ENCODE peak calls at places on chromosomes 1 and 21, in seven cellular contexts. E is mammary epithelial cell, B is neuronal stem cell, S is neural progenitor cell, V is fibroblast of lung, W is PC-3, J is SK-N-SH. T is an unnamed sample.
A peak's percentile ranks its signal among the peaks of the same experiment; 100 is the strongest.

GRCh38 chr21:21750124-21750825 is 752.1 kb downstream of the NCAM2 start:
- DNase-seq in E (no peak), B (no peak), S (no peak), V (no peak), W (no peak), J (peak; percentile 5), T (no peak)

GRCh38 chr1:116365353-116365780 is 7.7 kb upstream of the ATP1A1 start:
- DNase-seq in E (no peak), B (no peak), S (no peak), V (peak; percentile 31), W (no peak), J (peak; percentile 78), T (no peak)

GRCh38 chr1:154176341-154176740 is 15.6 kb downstream of the TPM3 start:
- DNase-seq in E (peak; percentile 54), B (no peak), S (no peak), V (peak; percentile 79), W (peak; percentile 40), J (no peak), T (no peak)

GRCh38 chr1:179047637-179048002 is 21.9 kb downstream of the FAM20B start:
- DNase-seq in E (no peak), B (no peak), S (no peak), V (no peak), W (no peak), J (peak; percentile 49), T (peak; percentile 24)

GRCh38 chr1:155126494-155127104 is 1.1 kb upstream of the EFNA1 start:
- DNase-seq in E (no peak), B (no peak), S (peak; percentile 63), V (peak; percentile 39), W (no peak), J (peak; percentile 56), T (peak; percentile 55)

GRCh38 chr1:85577421-85578320 is 2.9 kb upstream of the CCN1 start:
- DNase-seq in E (peak; percentile 17), B (no peak), S (peak; percentile 51), V (peak; percentile 81), W (no peak), J (peak; percentile 35), T (no peak)

GRCh38 chr21:33655591-33656221 is 13.4 kb downstream of the ITSN1 start:
- DNase-seq in E (peak; percentile 89), B (no peak), S (no peak), V (peak; percentile 72), W (peak; percentile 98), J (no peak), T (no peak)

GRCh38 chr1:2474933-2475371 is 1.1 kb upstream of the PLCH2 start:
- DNase-seq in E (no peak), B (no peak), S (no peak), V (no peak), W (no peak), J (peak; percentile 96), T (no peak)

GRCh38 chr1:221782970-221783369 is 41.1 kb upstream of the DUSP10 start:
- DNase-seq in E (no peak), B (no peak), S (no peak), V (no peak), W (no peak), J (no peak), T (no peak)

GRCh38 chr1:2445823-2446215 is 30.3 kb upstream of the PLCH2 start:
- DNase-seq in E (no peak), B (no peak), S (no peak), V (no peak), W (no peak), J (no peak), T (no peak)

DNA sequence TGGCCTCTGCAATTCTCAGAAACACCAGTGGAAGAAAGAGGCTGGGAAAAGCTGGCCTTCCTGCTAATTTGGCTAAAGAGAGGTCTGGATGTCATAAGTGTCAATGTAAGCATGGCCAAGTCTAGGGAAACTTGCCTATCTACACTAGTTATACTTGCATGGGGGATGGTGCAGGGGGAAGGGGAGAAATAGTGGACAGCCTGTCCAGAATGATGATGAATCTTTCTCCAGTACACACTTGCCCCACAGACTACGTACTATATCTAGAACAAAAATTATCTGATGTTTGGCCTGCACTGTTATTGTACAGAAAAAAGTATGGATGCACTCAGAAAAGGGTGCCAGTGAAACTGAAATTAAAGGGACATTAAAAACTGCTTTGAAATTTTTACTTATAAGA is 114.5 kb downstream of the SLC25A24 start:
- DNase-seq in E (no peak), B (no peak), S (no peak), V (no peak), W (no peak), J (no peak), T (no peak)
- H3K9ac ChIP-seq in E (no peak overlapping the region), B (no peak overlapping the region), S (no peak overlapping the region), V (no peak overlapping the region), W (no peak overlapping the region), J (no peak overlapping the region), T (no peak overlapping the region)

DNA sequence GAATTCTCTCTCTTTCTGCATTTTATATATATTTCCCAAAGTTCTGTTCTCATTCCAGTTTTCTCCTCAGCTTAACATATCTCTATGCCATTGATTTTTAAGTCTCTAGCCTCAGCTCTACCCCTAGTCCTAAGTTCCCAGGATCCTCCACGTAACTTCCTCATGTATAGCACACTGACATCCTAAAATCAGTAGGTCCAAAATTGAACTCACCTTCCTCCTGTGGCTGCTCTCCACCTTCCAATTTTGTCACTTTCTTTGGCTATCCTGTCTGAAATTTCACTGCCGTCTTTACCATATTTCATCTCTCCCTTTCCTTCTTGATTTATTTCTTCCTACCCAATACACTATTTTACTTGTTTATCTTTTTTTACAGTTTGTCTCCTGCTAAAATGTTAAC is 1.5 kb downstream of the SLAMF6 start:
- DNase-seq in E (no peak), B (no peak), S (no peak), V (no peak), W (no peak), J (no peak), T (peak; percentile 72)
- H3K27ac ChIP-seq in E (no peak overlapping the region), B (no peak overlapping the region), S (no peak overlapping the region), V (no peak overlapping the region), W (no peak overlapping the region), J (no peak overlapping the region), T (peak overlapping the region; percentile 98)

DNA sequence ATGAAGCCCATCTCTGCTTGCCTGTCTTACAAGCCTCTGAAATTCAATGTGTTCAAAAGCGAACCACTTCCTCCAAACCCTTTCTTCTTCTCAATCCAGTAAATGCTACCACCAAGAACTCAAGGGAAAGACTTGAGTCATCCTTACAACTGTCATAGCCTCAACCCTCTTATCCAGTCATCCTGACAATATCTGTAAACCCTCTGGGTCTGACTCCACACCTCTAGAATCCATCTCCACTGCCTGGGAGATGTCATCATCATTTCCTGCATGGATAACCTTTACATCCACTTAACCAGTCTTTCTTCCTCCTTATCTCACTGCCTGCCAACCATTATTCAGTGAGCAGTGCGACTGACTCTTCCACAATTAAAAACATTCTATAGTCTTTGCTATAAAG is 441.1 kb downstream of the SETD4 start:
- DNase-seq in E (peak; percentile 82), B (no peak), S (no peak), V (no peak), W (peak; percentile 81), J (no peak), T (no peak)
- H2AFZ ChIP-seq in E (peak overlapping the region; percentile 11), B (no peak overlapping the region), S (no peak overlapping the region), V (no peak overlapping the region), W (no peak overlapping the region), J (peak overlapping the region; percentile 1), T (no peak overlapping the region)

DNA sequence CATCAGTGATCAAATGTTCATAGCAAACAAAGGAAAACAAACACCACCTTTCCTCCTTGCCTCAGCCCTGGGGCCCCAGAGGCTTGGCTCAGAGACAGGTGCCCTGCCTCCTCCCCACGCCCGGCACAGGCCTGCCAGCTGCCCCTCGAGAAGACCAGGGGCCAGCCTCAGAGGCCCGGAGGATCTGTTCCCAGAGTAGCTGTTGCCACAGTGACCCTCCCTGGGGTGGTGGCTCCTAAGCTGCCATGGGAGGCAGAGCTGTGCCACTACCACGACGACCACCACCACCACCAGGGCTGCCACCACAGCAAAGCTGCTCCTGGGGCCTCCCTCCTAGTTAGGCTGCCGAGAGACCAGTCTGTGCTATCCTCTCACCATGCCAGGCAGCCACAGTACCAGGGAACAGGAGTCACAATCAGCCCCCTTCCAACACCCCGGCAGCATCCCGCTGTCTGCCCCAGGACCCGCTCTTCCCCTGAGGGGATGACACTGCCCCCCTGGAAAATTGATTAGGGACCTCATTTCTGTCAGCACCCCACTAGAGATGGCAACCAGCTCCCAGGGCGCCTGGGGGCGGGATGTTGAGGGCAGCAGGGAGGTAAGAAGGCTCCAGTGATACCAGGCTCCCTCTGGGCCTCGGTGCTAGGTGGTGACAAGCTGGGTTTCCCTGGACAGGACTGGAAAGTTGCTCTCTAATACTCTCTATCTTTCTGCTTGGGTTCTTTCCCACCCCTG is 30.5 kb downstream of the KCNC4 start:
- DNase-seq in E (no peak), B (no peak), S (peak; percentile 34), V (no peak), W (no peak), J (peak; percentile 53), T (no peak)
- H3K9ac ChIP-seq in E (no peak overlapping the region), B (no peak overlapping the region), S (no peak overlapping the region), V (no peak overlapping the region), W (no peak overlapping the region), J (no peak overlapping the region), T (no peak overlapping the region)

GRCh38 chr1:90402893-90403849 is 313.9 kb downstream of the BARHL2 start:
- DNase-seq in E (peak; percentile 98), B (peak; percentile 74), S (peak; percentile 59), V (peak; percentile 85), W (peak; percentile 98), J (peak; percentile 0), T (no peak)
- H3K27ac ChIP-seq in E (peak overlapping the region; percentile 71), B (peak overlapping the region; percentile 49), S (no peak overlapping the region), V (no peak overlapping the region), W (peak overlapping the region; percentile 67), J (no peak overlapping the region), T (no peak overlapping the region)

GRCh38 chr1:19391596-19391981 is 79.5 kb downstream of the SLC66A1 start:
- DNase-seq in E (no peak), B (no peak), S (no peak), V (no peak), W (no peak), J (no peak), T (no peak)

GRCh38 chr1:19390901-19391595 is 78.9 kb downstream of the SLC66A1 start:
- DNase-seq in E (peak; percentile 25), B (no peak), S (peak; percentile 54), V (peak; percentile 85), W (peak; percentile 55), J (peak; percentile 85), T (peak; percentile 76)

GRCh38 chr1:19392221-19392620 is 80.1 kb downstream of the SLC66A1 start:
- DNase-seq in E (no peak), B (no peak), S (no peak), V (no peak), W (no peak), J (no peak), T (no peak)

GRCh38 chr1:19388980-19389379 is 76.9 kb downstream of the SLC66A1 start:
- DNase-seq in E (peak; percentile 77), B (no peak), S (no peak), V (no peak), W (no peak), J (no peak), T (no peak)

DNA sequence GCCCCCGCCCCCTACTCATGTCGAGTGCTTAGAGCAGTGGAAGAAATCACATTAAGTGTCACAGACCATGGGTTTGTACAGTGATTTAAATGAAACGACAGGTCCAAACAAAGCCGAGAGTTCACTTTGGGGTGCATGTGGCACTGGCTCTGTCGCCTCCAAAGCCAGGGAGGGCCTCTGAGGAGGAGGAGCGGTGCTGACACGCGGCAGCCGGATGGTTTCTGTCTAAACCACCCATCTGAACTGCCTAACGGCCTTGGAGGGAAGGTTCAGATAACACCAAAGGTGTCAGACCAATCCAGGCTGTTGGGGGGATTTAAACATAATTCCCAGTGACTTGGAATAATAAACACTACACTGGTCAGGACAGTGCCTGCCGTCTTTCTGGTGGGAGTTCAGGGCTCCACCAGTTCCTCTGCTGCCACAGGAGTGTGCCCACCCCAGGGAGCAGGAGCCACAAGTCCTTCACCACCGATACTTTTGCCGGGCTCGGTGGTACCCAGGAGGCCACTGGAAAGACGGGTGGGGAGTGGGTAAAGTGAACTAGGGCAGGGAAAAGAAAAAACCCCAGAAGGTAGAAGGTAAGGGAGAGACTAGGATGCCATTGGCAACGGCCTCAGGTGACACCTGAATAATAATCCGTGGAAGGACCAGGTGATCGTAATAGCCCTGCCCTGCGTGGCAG is 78.2 kb downstream of the SLC66A1 start:
- DNase-seq in E (no peak), B (no peak), S (no peak), V (no peak), W (no peak), J (no peak), T (no peak)
- H2AFZ ChIP-seq in E (no peak overlapping the region), B (no peak overlapping the region), S (no peak overlapping the region), V (no peak overlapping the region), W (no peak overlapping the region), J (no peak overlapping the region), T (no peak overlapping the region)

T was measured in Karpas-422.